ENCODE peak calls at places on chromosomes 16 and 17, in four cellular contexts. L, A, W and I are unnamed samples.

GRCh38 chr16:383326-384020 is 1.7 kb upstream of the PGAP6 start:
- DNase-seq in W (no peak), L (peak), A (no peak), I (no peak)

GRCh38 chr17:48728232-48729231 is at the start of gene HOXB13:
- DNase-seq in L (no peak), A (peak), W (no peak), I (peak)

GRCh38 chr16:78684040-78684611 is 584.7 kb downstream of the WWOX start:
- DNase-seq in A (no peak), W (peak), L (no peak), I (no peak)

GRCh38 chr17:76642994-76643393 is 563 bp downstream of the ST6GALNAC1 start:
- DNase-seq in L (no peak), W (no peak), A (no peak), I (no peak)

GRCh38 chr16:68972720-68973119 is 129.4 kb downstream of the TANGO6 start:
- DNase-seq in W (no peak), A (peak), L (no peak), I (peak)

GRCh38 chr16:1457489-1458245 is 13.3 kb upstream of the CCDC154 start:
- DNase-seq in A (no peak), L (no peak), W (no peak), I (no peak)

GRCh38 chr17:55549140-55549539 is 37.9 kb upstream of the SMIM36 start:
- DNase-seq in L (no peak), W (peak), A (peak), I (no peak)

GRCh38 chr17:19010729-19011505 is 6.4 kb upstream of the FAM83G start:
- DNase-seq in A (no peak), W (peak), L (no peak), I (no peak)

GRCh38 chr17:40553694-40554534 is 11.4 kb downstream of the CCR7 start:
- DNase-seq in A (peak), L (no peak), W (peak), I (no peak)

GRCh38 chr17:64174686-64175456 is 44.9 kb upstream of the ERN1 start:
- DNase-seq in W (no peak), L (no peak), A (no peak), I (no peak)

GRCh38 chr17:38578229-38578628 is 27.5 kb downstream of the SRCIN1 start:
- DNase-seq in W (no peak), L (no peak), A (no peak), I (peak)

GRCh38 chr16:69029121-69029520 is 76.3 kb upstream of the HAS3 start:
- DNase-seq in L (no peak), A (no peak), W (no peak), I (no peak)

GRCh38 chr17:63694229-63694973 is 5.5 kb downstream of the LIMD2 start:
- DNase-seq in W (no peak), L (no peak), A (no peak), I (peak)

GRCh38 chr16:64437706-64438329 is 684.0 kb downstream of the CDH11 start:
- DNase-seq in A (no peak), L (no peak), W (no peak), I (peak)

GRCh38 chr16:8868272-8869211 is at the start of gene CARHSP1:
- DNase-seq in A (peak), L (peak), W (peak), I (peak)

GRCh38 chr17:17416400-17417360 is 60.1 kb upstream of the MED9 start:
- DNase-seq in A (peak), L (no peak), W (peak), I (no peak)

GRCh38 chr16:16014329-16015224 is 65.2 kb downstream of the ABCC1 start:
- DNase-seq in L (no peak), W (peak), A (no peak), I (no peak)

GRCh38 chr17:19592316-19592715 is 56.2 kb upstream of the ALDH3A2 start:
- DNase-seq in W (no peak), L (no peak), A (no peak), I (no peak)

GRCh38 chr17:57938061-57938502 is 17.1 kb downstream of the CUEDC1 start:
- DNase-seq in A (no peak), L (no peak), W (peak), I (no peak)

DNA sequence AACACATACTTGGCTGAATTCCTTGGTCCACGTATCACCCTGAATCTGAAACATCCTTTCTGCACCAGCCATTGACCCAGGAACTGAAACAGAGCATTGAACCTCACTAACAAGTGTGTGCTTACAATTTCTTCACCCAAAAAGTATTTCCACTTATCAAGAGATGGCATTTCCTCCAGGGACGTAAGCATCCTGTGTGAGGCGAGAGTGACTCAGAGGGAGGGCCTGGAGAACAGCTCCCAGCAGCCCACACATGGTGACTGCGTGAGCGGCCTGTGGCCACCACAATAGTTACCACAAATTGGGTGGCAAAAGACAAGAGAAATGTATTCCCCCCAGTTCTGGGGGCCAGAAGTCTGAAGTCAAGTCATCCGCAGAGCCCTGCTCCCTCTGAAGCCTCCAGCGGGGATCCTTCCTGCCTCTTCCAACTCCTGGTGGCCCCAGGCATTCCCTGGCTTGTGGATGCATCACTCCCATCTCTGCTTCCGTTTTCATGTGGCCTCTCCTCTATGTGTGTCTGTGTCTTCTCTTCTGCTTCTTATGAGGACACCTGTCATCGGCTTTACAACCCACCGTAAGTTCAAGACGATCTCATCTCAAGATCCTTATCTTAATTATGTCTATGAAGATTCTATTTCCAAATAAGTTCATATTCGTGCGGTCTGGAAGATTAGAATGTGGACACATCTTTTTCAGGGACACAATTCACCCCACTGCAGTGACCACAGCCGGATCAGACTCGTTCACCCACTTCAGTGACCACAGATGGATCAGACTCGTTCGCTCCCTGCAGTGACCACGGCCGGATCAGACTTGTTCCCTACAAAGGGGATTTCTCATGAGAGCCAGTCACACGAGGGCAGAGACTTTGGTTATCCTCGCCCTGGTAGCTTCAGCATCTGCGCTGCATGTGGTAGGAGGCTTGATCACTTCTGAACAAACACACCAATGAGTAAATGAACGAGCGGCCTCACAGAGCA is 122.6 kb upstream of the FOXF1 start:
- DNase-seq in A (peak), W (no peak), L (no peak), I (no peak)
- TF ChIP-seq TAF1 in A (no peak), W (no peak), L (no peak), I (no peak)

DNA sequence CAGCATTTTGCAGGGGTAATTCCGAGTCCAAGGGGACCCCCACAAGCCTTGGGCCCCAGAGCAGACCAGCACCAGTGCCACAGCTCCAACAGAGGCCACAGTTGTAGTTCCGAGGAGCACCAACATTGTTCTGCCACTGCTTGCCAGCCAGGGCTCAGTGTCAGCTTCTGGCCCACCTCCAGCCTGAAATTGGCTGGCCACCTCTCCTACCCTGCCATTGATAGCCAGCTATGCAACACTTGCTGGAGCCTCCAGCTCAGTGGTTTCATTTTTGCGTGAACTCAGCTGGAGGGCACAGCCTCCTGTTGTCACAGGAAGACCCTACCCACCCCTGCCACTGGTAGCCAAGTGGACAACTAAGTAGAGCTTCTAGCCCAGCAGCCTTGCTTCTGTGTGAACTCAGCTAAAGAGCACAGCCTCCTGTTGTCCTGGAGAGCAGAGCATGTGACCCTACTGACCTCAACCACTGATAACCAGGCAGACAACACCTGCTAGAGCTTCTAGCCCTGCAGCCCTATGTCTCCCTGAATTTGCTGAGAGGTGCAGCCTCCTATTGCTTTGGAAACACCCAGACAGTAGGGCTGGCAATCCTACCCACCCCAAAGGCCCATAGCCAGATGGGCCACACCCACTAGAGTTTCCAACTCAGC is 24.9 kb downstream of the HYDIN start:
- DNase-seq in W (no peak), A (no peak), L (no peak), I (no peak)
- TF ChIP-seq ZBTB33 in W (no peak), A (no peak), L (no peak), I (no peak)

DNA sequence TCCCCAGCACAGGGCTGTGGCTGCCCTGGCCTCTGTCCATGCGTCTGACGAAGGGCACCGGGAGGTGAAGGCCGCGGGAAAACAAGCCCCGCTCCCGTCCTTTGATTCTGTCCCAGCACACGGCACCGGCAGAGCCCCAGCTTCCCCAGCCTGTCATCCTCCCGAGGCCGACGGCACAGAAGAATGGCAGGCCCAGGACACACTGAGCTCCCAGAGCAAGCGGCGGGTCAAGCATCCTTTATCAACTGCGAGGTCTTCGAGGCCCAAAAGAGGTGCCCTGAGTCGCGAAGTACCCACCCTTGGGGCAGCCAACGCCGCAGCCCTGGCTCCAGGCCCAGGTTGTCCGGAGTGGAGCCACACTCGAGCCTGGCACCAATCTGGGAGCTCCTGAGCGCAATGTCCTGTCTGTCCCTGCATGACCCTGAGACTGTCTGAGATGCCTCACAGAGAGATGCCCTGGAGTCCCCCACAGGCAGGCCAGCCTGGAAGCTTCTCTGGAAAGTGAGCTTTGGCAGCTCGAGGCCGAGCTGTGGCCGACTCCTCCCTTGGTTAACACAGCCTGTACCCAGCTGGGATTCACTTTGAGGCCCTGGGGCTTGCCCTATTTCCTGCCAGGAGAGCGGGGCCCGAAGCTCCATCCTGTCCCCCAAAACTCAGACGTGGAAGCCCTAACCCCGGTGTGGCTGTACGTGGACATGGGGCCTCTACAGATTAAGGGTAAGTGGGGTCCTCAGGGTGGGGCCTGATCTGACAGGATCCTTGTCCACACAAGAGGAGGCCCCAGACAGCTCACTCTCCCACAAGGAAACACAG is 23.3 kb downstream of the SLC7A5 start:
- DNase-seq in L (no peak), A (no peak), W (no peak), I (no peak)
- TF ChIP-seq CHD2 in L (no peak), A (no peak), W (no peak), I (no peak)

DNA sequence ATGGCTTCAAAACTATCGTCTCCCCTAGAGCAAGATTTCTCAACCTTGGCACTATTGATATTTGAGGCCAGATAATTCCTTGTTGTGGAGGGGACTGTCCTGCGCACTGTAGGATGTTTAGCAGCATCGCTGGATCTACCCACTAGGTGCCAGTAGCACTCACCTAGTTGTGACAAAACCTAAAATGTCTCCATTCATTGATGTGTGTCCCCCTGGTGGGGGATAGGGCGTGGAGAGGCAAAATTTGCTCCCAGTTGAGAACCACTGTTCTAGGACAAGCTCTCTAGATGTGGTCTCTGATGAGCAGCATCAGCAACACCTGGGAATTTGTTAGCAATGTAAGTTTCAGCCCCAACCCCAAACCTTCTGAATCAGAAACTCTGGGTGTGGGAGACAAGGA is 259.0 kb downstream of the XYLT1 start:
- DNase-seq in L (no peak), W (peak), A (peak), I (peak)
- TF ChIP-seq TAF1 in L (no peak), W (no peak), A (no peak), I (no peak)

GRCh38 chr16:67966549-67967182 is 1.8 kb downstream of the SLC12A4 start:
- DNase-seq in L (no peak), W (peak), A (peak), I (no peak)

GRCh38 chr16:67968440-67969285 is at the start of gene SLC12A4:
- DNase-seq in L (no peak), W (peak), A (peak), I (peak)

GRCh38 chr16:67969286-67970039 is 1.0 kb upstream of the SLC12A4 start:
- DNase-seq in L (no peak), W (peak), A (peak), I (no peak)

GRCh38 chr16:67967183-67967955 is 1.1 kb downstream of the SLC12A4 start:
- DNase-seq in L (no peak), A (no peak), W (no peak), I (no peak)

DNA sequence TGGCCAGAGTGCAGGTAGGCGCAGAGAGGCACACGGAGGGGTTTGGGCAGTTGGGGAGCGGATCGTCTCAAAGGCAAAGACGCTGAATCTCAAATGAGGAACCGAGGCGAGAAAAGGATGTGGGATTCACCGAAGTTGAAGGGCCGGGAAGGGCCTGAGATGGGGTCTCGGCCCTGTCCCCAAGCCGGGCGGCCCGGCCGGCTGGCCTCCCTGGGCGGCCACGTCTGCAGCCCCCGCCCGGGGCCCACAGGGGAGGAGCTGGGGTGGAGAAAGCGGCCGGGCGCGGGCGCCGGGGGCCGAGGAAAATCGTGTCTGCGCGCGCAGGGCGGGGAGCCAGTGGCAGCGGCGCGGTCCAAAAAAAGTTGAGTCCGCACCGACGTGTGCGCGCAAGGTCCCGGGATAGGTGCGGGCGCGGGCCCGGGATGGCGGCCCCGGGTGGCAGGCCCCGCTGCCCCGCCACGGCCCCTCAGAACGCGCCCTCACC is 439 bp downstream of the SLC12A4 start:
- DNase-seq in L (no peak), W (no peak), A (peak), I (peak)
- TF ChIP-seq ZBTB33 in L (no peak), W (no peak), A (no peak), I (no peak)

GRCh38 chr16:22816475-22816874 is 2.5 kb downstream of the HS3ST2 start:
- DNase-seq in L (no peak), A (no peak), W (no peak), I (no peak)
- TF ChIP-seq CHD2 in L (no peak), A (no peak), W (no peak), I (no peak)

GRCh38 chr16:24700549-24701392 is 28.7 kb upstream of the TNRC6A start:
- DNase-seq in A (peak), W (peak), L (no peak), I (peak)
- TF ChIP-seq TAF1 in A (no peak), W (no peak), L (no peak), I (no peak)

GRCh38 chr17:30413109-30413508 is 34.4 kb downstream of the CPD start:
- DNase-seq in W (no peak), L (no peak), A (no peak), I (no peak)

GRCh38 chr17:30415491-30415890 is 36.8 kb downstream of the CPD start:
- DNase-seq in W (no peak), A (no peak), L (no peak), I (no peak)

DNA sequence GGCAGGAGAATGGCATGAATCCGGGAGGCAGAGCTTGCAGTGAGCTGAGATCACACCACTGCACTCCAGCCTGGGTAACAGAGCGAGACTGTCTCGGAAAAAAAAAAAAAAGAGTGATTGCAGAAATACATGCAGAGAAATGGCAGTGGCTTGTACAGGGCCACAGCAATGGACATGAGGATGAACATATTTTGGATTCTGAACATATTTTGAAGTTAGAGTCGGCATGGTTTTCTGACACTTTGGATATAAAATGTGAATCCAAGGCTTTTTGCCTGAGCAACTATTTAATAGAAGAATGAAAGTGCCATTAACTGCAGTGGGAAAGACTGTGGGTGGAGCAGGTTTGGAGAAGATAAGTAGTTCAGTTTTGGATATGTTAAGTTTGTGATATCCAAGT is 35.8 kb downstream of the CPD start:
- DNase-seq in L (no peak), W (no peak), A (no peak), I (no peak)
- TF ChIP-seq ZBTB33 in L (no peak), W (no peak), A (no peak), I (no peak)

DNA sequence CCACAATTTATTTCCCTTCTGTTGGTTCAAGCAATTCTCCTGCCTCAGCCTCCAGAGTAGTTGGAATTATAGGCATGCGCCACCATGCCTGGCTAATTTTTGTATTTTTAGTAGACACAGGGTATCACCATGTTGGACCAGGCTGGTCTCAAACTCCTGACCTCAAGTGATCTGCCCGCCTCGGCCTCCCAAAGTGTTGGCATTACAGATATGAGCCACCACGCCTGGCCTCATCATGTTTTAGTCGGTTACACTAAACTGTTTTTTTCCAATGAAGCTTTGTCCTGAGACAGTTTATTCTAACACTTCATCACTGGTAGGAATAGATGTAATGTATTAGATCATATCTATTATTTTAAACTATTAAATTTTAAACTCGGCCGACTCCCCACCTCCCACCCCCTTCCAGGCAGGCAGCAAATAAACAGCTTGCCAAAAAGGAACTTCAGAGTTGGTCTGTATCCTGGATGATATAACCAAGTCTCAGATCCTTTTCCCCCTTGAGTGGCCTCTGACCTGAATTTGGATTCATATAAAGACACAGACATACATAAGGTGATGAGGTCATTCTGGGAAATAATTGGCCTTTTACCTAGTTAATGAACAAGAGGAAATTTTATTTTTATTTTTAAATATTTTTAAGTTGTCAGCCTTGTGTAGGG is 18.4 kb upstream of the CORO6 start:
- DNase-seq in L (no peak), W (no peak), A (no peak), I (no peak)
- TF ChIP-seq CHD2 in L (no peak), W (no peak), A (no peak), I (no peak)

GRCh38 chr17:79088266-79088996 is 13.8 kb downstream of the ENGASE start:
- DNase-seq in L (no peak), A (no peak), W (no peak), I (no peak)
- TF ChIP-seq TAF1 in L (no peak), A (no peak), W (no peak), I (no peak)